ENCODE peak calls at places on chromosomes 3 and 15, in six cellular contexts. D is activated T-cell treated with anti-CD3 and anti-CD28 coated beads, Interleukin-2, amount 50 U/mL, for 72 hours; Y is H7; O is HEK293T; N is caudate nucleus; P is central memory CD8-positive, alpha-beta T cell. R is an unnamed sample.

GRCh38 chr3:99825239-99825638 is 7.6 kb downstream of the CMSS1 start:
- DNase-seq in D (no peak), Y (no peak), O (no peak), N (no peak), P (no peak), R (no peak)

GRCh38 chr15:76987896-76988860 is 6.7 kb upstream of the PSTPIP1 start:
- DNase-seq in D (peak; percentile 89), Y (no peak), O (no peak), N (no peak), P (no peak), R (peak; percentile 1)

GRCh38 chr3:141386080-141386594 is 17.8 kb downstream of the ZBTB38 start:
- DNase-seq in D (no peak), Y (no peak), O (no peak), N (no peak), P (no peak), R (no peak)

GRCh38 chr3:189714991-189715961 is 84.1 kb downstream of the TP63 start:
- DNase-seq in D (no peak), Y (no peak), O (no peak), N (no peak), P (no peak), R (no peak)

GRCh38 chr3:79178471-79178870 is 589.3 kb downstream of the ROBO1 start:
- DNase-seq in D (no peak), Y (peak; percentile 7), O (no peak), N (no peak), P (no peak), R (no peak)

GRCh38 chr3:24249523-24249922 is 245.1 kb downstream of the THRB start:
- DNase-seq in D (no peak), Y (no peak), O (no peak), N (no peak), P (no peak), R (no peak)

GRCh38 chr3:42510325-42510724 is 7.9 kb downstream of the VIPR1 start:
- DNase-seq in D (no peak), Y (no peak), O (no peak), N (no peak), P (no peak), R (no peak)

GRCh38 chr3:23959147-23959900 is 14.2 kb downstream of the NR1D2 start:
- DNase-seq in D (peak; percentile 8), Y (no peak), O (no peak), N (no peak), P (no peak), R (no peak)

GRCh38 chr3:115975353-115975752 is 352.0 kb downstream of the GAP43 start:
- DNase-seq in D (no peak), Y (no peak), O (no peak), N (no peak), P (no peak), R (no peak)

GRCh38 chr15:64571857-64572291 is 111.5 kb downstream of the ZNF609 start:
- DNase-seq in D (no peak), Y (no peak), O (no peak), N (no peak), P (no peak), R (no peak)

R was measured in H9.